ENCODE peak calls at places on chromosomes 12 and 14, in four cellular contexts. One of them, this sample, is unnamed. For H3K4me1, the result is how much of the 10 kb centered on the place peaks cover.

GRCh38 chr14:54188036-54188666 is 208.7 kb upstream of the CDKN3 start:
- DNase-seq in heart left ventricle: no peak
- DNase-seq in fibroblast of lung: no peak
- DNase-seq in GM23248: no peak
- DNase-seq in this sample: no peak

GRCh38 chr14:39097159-39097558 is 5.9 kb downstream of the SEC23A start:
- DNase-seq in heart left ventricle: no peak
- DNase-seq in fibroblast of lung: peak
- DNase-seq in GM23248: peak
- DNase-seq in this sample: no peak

GRCh38 chr14:105857816-105858675 is 331.7 kb downstream of the TMEM121 start:
- DNase-seq in heart left ventricle: no peak
- DNase-seq in fibroblast of lung: no peak
- DNase-seq in GM23248: no peak
- DNase-seq in this sample: peak

GRCh38 chr14:33848009-33848408 is 102.9 kb downstream of the EGLN3 start:
- DNase-seq in heart left ventricle: no peak
- DNase-seq in fibroblast of lung: no peak
- DNase-seq in GM23248: no peak
- DNase-seq in this sample: no peak

GRCh38 chr14:71532349-71532748 is 399.9 kb upstream of the RGS6 start:
- DNase-seq in heart left ventricle: no peak
- DNase-seq in fibroblast of lung: peak
- DNase-seq in GM23248: peak
- DNase-seq in this sample: no peak

GRCh38 chr12:2960432-2960956 is 1.3 kb downstream of the TEAD4 start:
- DNase-seq in heart left ventricle: no peak
- DNase-seq in fibroblast of lung: peak
- DNase-seq in GM23248: peak
- DNase-seq in this sample: no peak

GRCh38 chr12:53052419-53053222 is 2.8 kb downstream of the TNS2 start:
- DNase-seq in heart left ventricle: peak
- DNase-seq in fibroblast of lung: peak
- DNase-seq in GM23248: peak
- DNase-seq in this sample: peak

GRCh38 chr12:22981711-22982110 is 356.7 kb downstream of the ETNK1 start:
- DNase-seq in heart left ventricle: no peak
- DNase-seq in fibroblast of lung: peak
- DNase-seq in GM23248: peak
- DNase-seq in this sample: no peak

GRCh38 chr14:74647834-74648361 is 35.9 kb upstream of the LTBP2 start:
- DNase-seq in heart left ventricle: no peak
- DNase-seq in fibroblast of lung: no peak
- DNase-seq in GM23248: peak
- DNase-seq in this sample: no peak

GRCh38 chr14:74579447-74580274 is 32.4 kb downstream of the LTBP2 start:
- DNase-seq in heart left ventricle: peak
- DNase-seq in fibroblast of lung: peak
- DNase-seq in GM23248: peak
- DNase-seq in this sample: no peak

GRCh38 chr14:71143391-71144290 is 236.4 kb downstream of the PCNX1 start:
- DNase-seq in heart left ventricle: no peak
- DNase-seq in fibroblast of lung: peak
- DNase-seq in GM23248: peak
- DNase-seq in this sample: no peak

GRCh38 chr14:35331605-35332516 is 39.7 kb downstream of the PSMA6 start:
- DNase-seq in heart left ventricle: no peak
- DNase-seq in fibroblast of lung: peak
- DNase-seq in GM23248: peak
- DNase-seq in this sample: no peak

GRCh38 chr12:102300824-102301461 is 103.3 kb upstream of the PMCH start:
- DNase-seq in heart left ventricle: no peak
- DNase-seq in fibroblast of lung: peak
- DNase-seq in GM23248: peak
- DNase-seq in this sample: no peak

GRCh38 chr14:64732536-64733120 is 28.4 kb downstream of the PLEKHG3 start:
- DNase-seq in heart left ventricle: peak
- DNase-seq in fibroblast of lung: no peak
- DNase-seq in GM23248: no peak
- DNase-seq in this sample: no peak

GRCh38 chr12:3380200-3381020 is 110.6 kb upstream of the PRMT8 start:
- DNase-seq in heart left ventricle: no peak
- DNase-seq in fibroblast of lung: no peak
- DNase-seq in GM23248: peak
- DNase-seq in this sample: no peak

GRCh38 chr14:105439710-105440553 is 20.3 kb downstream of the MTA1 start:
- DNase-seq in heart left ventricle: no peak
- DNase-seq in fibroblast of lung: no peak
- DNase-seq in GM23248: peak
- DNase-seq in this sample: no peak

GRCh38 chr14:96676161-96676560 is 121.0 kb upstream of the VRK1 start:
- DNase-seq in heart left ventricle: no peak
- DNase-seq in fibroblast of lung: peak
- DNase-seq in GM23248: peak
- DNase-seq in this sample: no peak

GRCh38 chr12:92828565-92828964 is 100.5 kb downstream of the EEA1 start:
- DNase-seq in heart left ventricle: no peak
- DNase-seq in fibroblast of lung: no peak
- DNase-seq in GM23248: no peak
- DNase-seq in this sample: no peak

GRCh38 chr14:23571701-23572523 is 4.3 kb upstream of the AP1G2 start:
- DNase-seq in heart left ventricle: no peak
- DNase-seq in fibroblast of lung: no peak
- DNase-seq in GM23248: no peak
- DNase-seq in this sample: no peak

GRCh38 chr12:16526693-16527092 is 79.3 kb downstream of the LMO3 start:
- DNase-seq in heart left ventricle: no peak
- DNase-seq in fibroblast of lung: peak
- DNase-seq in GM23248: peak
- DNase-seq in this sample: peak

GRCh38 chr14:100237735-100238418 is 1.1 kb upstream of the YY1 start:
- DNase-seq in heart left ventricle: peak
- DNase-seq in fibroblast of lung: peak
- DNase-seq in GM23248: peak
- DNase-seq in this sample: no peak

GRCh38 chr12:12182926-12183325 is 83.9 kb downstream of the LRP6 start:
- DNase-seq in heart left ventricle: no peak
- DNase-seq in fibroblast of lung: peak
- DNase-seq in GM23248: peak
- DNase-seq in this sample: no peak

GRCh38 chr14:99215277-99215676 is 56.7 kb downstream of the BCL11B start:
- DNase-seq in heart left ventricle: no peak
- DNase-seq in fibroblast of lung: peak
- DNase-seq in GM23248: peak
- DNase-seq in this sample: no peak

GRCh38 chr14:77872971-77873370 is 73.1 kb downstream of the ADCK1 start:
- DNase-seq in heart left ventricle: no peak
- DNase-seq in fibroblast of lung: no peak
- DNase-seq in GM23248: no peak
- DNase-seq in this sample: no peak

GRCh38 chr12:27013606-27014084 is 539 bp downstream of the TM7SF3 start:
- DNase-seq in heart left ventricle: no peak
- DNase-seq in fibroblast of lung: peak
- DNase-seq in GM23248: peak
- DNase-seq in this sample: no peak

GRCh38 chr14:99524091-99524661 is 43.0 kb downstream of the CCNK start:
- DNase-seq in heart left ventricle: peak
- DNase-seq in fibroblast of lung: peak
- DNase-seq in GM23248: no peak
- DNase-seq in this sample: no peak

DNA sequence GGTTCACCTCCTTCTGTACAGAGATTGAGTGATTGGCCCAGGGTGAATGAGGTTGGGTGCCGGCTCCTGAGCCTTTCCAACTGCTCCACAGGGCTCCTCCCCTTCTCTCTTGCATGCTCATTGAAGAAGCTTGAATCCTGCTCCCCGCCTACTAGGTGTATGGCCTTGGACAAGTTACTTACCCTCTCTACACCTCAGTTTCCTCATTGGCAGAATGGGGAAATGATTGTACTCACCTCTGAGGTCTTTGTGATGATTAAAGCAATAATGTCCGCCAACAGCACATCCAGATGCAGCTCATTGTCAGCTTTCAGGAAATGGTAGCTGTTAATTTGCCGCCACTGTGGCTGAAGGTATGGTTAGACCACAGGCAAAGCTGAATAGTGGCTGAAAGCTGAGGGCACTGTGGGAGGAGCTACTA is 174.1 kb downstream of the CRADD start:
- DNase-seq in heart left ventricle: no peak
- DNase-seq in fibroblast of lung: no peak
- DNase-seq in GM23248: no peak
- DNase-seq in this sample: no peak
- H3K27ac ChIP-seq in heart left ventricle: no peak
- H3K27ac ChIP-seq in fibroblast of lung: no peak
- H3K27ac ChIP-seq in GM23248: no peak
- H3K27ac ChIP-seq in this sample: no peak

GRCh38 chr14:92528486-92529100 is 15.0 kb downstream of the RIN3 start:
- DNase-seq in heart left ventricle: no peak
- DNase-seq in fibroblast of lung: no peak
- DNase-seq in GM23248: no peak
- DNase-seq in this sample: no peak
- H3K4me1 ChIP-seq in heart left ventricle: under half
- H3K4me1 ChIP-seq in fibroblast of lung: under half
- H3K4me1 ChIP-seq in GM23248: under half
- H3K4me1 ChIP-seq in this sample: under half

DNA sequence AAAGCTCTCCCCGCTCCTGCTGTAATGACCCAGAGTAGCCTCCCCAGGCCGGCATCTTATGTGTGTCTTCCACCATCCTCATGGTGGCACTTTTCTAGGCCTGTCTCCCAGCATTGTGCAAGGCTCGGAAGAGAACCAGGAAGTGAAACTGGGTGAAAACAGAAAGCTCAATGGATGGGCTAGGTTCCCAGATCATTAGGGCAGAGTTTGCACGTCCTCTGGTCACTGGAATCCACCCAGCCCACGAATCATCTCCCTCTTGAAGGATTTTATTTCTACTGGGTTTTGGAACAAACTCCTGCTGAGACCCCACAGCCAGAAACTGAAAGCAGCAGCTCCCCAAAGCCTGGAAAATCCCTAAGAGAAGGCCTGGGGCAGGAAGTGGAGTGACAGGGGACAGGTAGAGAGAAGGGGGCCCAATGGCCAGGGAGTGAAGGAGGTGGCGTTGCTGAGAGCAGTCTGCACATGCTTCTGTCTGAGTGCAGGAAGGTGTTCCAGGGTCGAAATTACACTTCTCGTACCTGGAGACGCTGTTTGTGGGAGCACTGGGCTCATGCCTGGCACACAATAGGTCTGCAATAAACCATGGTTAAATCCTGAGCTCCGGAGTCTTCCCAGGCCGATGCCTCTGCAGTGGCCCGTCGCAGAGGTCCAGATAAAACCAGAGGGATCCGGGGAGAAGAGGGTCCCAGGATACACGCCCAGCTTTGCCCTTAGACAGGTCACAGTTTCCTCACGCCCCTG is 15.6 kb downstream of the ACVRL1 start:
- DNase-seq in heart left ventricle: no peak
- DNase-seq in fibroblast of lung: peak
- DNase-seq in GM23248: peak
- DNase-seq in this sample: peak
- H3K27ac ChIP-seq in heart left ventricle: peak
- H3K27ac ChIP-seq in fibroblast of lung: no peak
- H3K27ac ChIP-seq in GM23248: peak
- H3K27ac ChIP-seq in this sample: peak

GRCh38 chr14:73059326-73059725 is 992 bp downstream of the RBM25 start:
- DNase-seq in heart left ventricle: no peak
- DNase-seq in fibroblast of lung: peak
- DNase-seq in GM23248: peak
- DNase-seq in this sample: no peak
- H3K4me1 ChIP-seq in heart left ventricle: under half
- H3K4me1 ChIP-seq in fibroblast of lung: under half
- H3K4me1 ChIP-seq in GM23248: under half
- H3K4me1 ChIP-seq in this sample: under half

GRCh38 chr12:31922341-31923062 is 36.7 kb upstream of the RESF1 start:
- DNase-seq in heart left ventricle: no peak
- DNase-seq in fibroblast of lung: peak
- DNase-seq in GM23248: peak
- DNase-seq in this sample: no peak

GRCh38 chr12:31928246-31929139 is 30.7 kb upstream of the RESF1 start:
- DNase-seq in heart left ventricle: no peak
- DNase-seq in fibroblast of lung: no peak
- DNase-seq in GM23248: no peak
- DNase-seq in this sample: no peak

DNA sequence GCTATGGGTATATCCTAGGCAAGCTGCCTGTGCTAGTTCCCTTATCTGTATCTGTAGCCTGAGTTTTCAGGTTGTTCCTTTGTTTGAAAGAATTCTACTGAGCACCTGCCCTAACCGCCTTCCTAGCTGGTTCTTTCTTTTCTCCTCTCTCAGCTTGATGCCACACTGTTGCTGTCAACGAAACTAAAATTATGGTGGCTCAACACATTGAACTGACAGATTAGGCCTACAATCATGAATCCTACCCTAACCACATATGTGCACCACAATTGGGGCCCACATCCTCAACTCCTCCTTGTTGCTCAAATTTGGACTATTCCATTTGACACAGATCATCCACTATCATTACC is 36.2 kb upstream of the RESF1 start:
- DNase-seq in heart left ventricle: no peak
- DNase-seq in fibroblast of lung: no peak
- DNase-seq in GM23248: peak
- DNase-seq in this sample: no peak
- H3K27ac ChIP-seq in heart left ventricle: no peak
- H3K27ac ChIP-seq in fibroblast of lung: no peak
- H3K27ac ChIP-seq in GM23248: no peak
- H3K27ac ChIP-seq in this sample: no peak